ENCODE peak calls at places on chromosomes 13 and 19, in nine cellular contexts. B, N, Q, A, H, R, O, W and L are unnamed samples.

GRCh38 chr13:67230774-67231480 is 791 bp upstream of the PCDH9 start:
- DNase-seq in R (peak), A (no peak), W (no peak), O (peak), B (peak), Q (peak), N (peak), H (peak), L (peak)

GRCh38 chr19:31278555-31279435 is 70.4 kb downstream of the TSHZ3 start:
- DNase-seq in O (no peak), A (no peak), R (no peak), W (no peak), B (no peak), Q (no peak), N (no peak), H (no peak), L (no peak)

GRCh38 chr19:40889366-40889765 is 7.3 kb upstream of the CYP2A7 start:
- DNase-seq in B (no peak), N (no peak), R (peak), Q (no peak), O (no peak), W (no peak), H (no peak), A (no peak), L (no peak)

GRCh38 chr13:42272115-42272756 is at the start of gene AKAP11:
- DNase-seq in R (peak), W (no peak), B (peak), A (peak), Q (peak), N (peak), O (peak), H (peak), L (peak)

GRCh38 chr19:48059331-48059730 is 15.5 kb upstream of the CABP5 start:
- DNase-seq in R (no peak), H (no peak), N (no peak), Q (no peak), B (no peak), A (no peak), W (no peak), O (no peak), L (no peak)

GRCh38 chr19:40733149-40733548 is 16.2 kb downstream of the ITPKC start:
- DNase-seq in A (no peak), Q (no peak), H (no peak), W (no peak), N (no peak), O (no peak), R (no peak), B (no peak), L (no peak)

GRCh38 chr19:343941-344624 is 513 bp downstream of the MIER2 start:
- DNase-seq in Q (peak), R (no peak), N (peak), W (no peak), A (peak), O (peak), B (peak), H (peak), L (no peak)

GRCh38 chr19:2015611-2015950 is at the start of gene BTBD2:
- DNase-seq in Q (peak), O (no peak), A (peak), B (peak), W (no peak), R (peak), N (peak), H (peak), L (no peak)

GRCh38 chr19:17855333-17856152 is 4.2 kb upstream of the RPL18A start:
- DNase-seq in A (peak), W (no peak), O (peak), Q (peak), B (peak), H (peak), N (peak), R (peak), L (peak)

GRCh38 chr13:90015565-90016507 is 1331.7 kb upstream of the MIR17HG start:
- DNase-seq in A (no peak), H (no peak), O (no peak), N (no peak), B (no peak), W (no peak), R (no peak), Q (no peak), L (no peak)

GRCh38 chr13:32881074-32881791 is 135.0 kb upstream of the KL start:
- DNase-seq in R (peak), H (no peak), W (no peak), N (no peak), A (no peak), Q (no peak), O (no peak), B (no peak), L (no peak)

GRCh38 chr19:335486-336066 is 9.0 kb downstream of the MIER2 start:
- DNase-seq in N (no peak), W (no peak), A (no peak), B (no peak), Q (no peak), H (no peak), O (peak), R (no peak), L (no peak)

GRCh38 chr13:95924389-95924994 is 128.7 kb downstream of the UGGT2 start:
- DNase-seq in A (no peak), O (no peak), Q (no peak), R (peak), W (peak), N (peak), H (no peak), B (no peak), L (no peak)

GRCh38 chr13:45011198-45011597 is 21.9 kb downstream of the GPALPP1 start:
- DNase-seq in H (no peak), B (no peak), R (no peak), Q (no peak), W (no peak), O (no peak), A (no peak), N (no peak), L (no peak)

GRCh38 chr19:9406798-9407352 is 28.5 kb downstream of the ZNF266 start:
- DNase-seq in R (peak), A (no peak), W (peak), H (peak), B (peak), O (no peak), N (no peak), Q (peak), L (peak)

GRCh38 chr19:48244289-48244688 is 11.4 kb downstream of the CARD8 start:
- DNase-seq in B (peak), W (no peak), H (no peak), R (no peak), N (peak), O (no peak), Q (no peak), A (no peak), L (no peak)

GRCh38 chr13:23667750-23668149 is 97.5 kb downstream of the TNFRSF19 start:
- DNase-seq in B (no peak), Q (no peak), N (peak), O (no peak), A (no peak), W (no peak), R (no peak), H (no peak), L (no peak)

GRCh38 chr19:57675881-57676280 is 5.9 kb upstream of the ZNF551 start:
- DNase-seq in O (no peak), Q (no peak), B (no peak), N (no peak), W (no peak), H (no peak), R (peak), A (no peak), L (no peak)

GRCh38 chr19:53196777-53197396 is 3.7 kb upstream of the ZNF665 start:
- DNase-seq in W (peak), A (peak), Q (peak), H (peak), O (peak), N (peak), R (peak), B (peak), L (peak)

GRCh38 chr13:32142956-32143375 is 111.4 kb downstream of the FRY start:
- DNase-seq in B (no peak), A (no peak), N (peak), R (peak), H (no peak), Q (no peak), O (no peak), W (no peak), L (no peak)

GRCh38 chr13:106371024-106371423 is 164.4 kb downstream of the EFNB2 start:
- DNase-seq in W (no peak), Q (no peak), H (no peak), R (no peak), O (no peak), N (no peak), A (no peak), B (no peak), L (no peak)

GRCh38 chr19:30202060-30202600 is 170.1 kb upstream of the ZNF536 start:
- DNase-seq in W (no peak), A (no peak), H (no peak), N (no peak), Q (no peak), R (no peak), O (no peak), B (no peak), L (no peak)

GRCh38 chr13:110685305-110685704 is 20.6 kb downstream of the CARS2 start:
- DNase-seq in N (no peak), Q (no peak), O (no peak), H (no peak), R (peak), W (peak), B (no peak), A (no peak), L (no peak)

GRCh38 chr19:40235238-40236025 is 8.9 kb upstream of the CCNP start:
- DNase-seq in R (no peak), W (no peak), Q (no peak), H (no peak), A (no peak), B (no peak), N (peak), O (no peak), L (no peak)